ENCODE peak calls at places on chromosomes 3 and 15, in eight cellular contexts. C is lower leg skin; V is CD8-positive, alpha-beta T cell; F is coronary artery; I is OCI-LY7; T is epithelial cell of esophagus; D is cardiac muscle cell; J is psoas muscle. U is an unnamed sample.

GRCh38 chr15:52183562-52184173 is 7.5 kb downstream of the GNB5 start:
- DNase-seq in T (peak; percentile 53), V (no peak), I (peak; percentile 75), F (no peak), D (peak; percentile 61), J (no peak), C (no peak), U (peak; percentile 40)

GRCh38 chr3:67109651-67110204 is 111.6 kb downstream of the KBTBD8 start:
- DNase-seq in C (no peak), I (peak; percentile 47), V (no peak), D (peak; percentile 59), T (peak; percentile 71), J (no peak), F (no peak), U (peak; percentile 82)

GRCh38 chr15:89899951-89900567 is 6.3 kb upstream of the AP3S2 start:
- DNase-seq in C (no peak), V (no peak), J (no peak), I (no peak), F (no peak), T (no peak), D (no peak), U (no peak)

GRCh38 chr15:74399511-74400312 is 32.3 kb upstream of the CYP11A1 start:
- DNase-seq in C (no peak), V (peak; percentile 33), I (peak; percentile 69), F (no peak), T (peak; percentile 78), J (no peak), D (no peak), U (no peak)

GRCh38 chr15:73987646-73988045 is 4.4 kb downstream of the STOML1 start:
- DNase-seq in J (no peak), V (no peak), T (no peak), D (no peak), C (no peak), I (no peak), F (no peak), U (no peak)

GRCh38 chr3:15271785-15272381 is 60.5 kb downstream of the SH3BP5 start:
- DNase-seq in F (peak; percentile 80), J (peak; percentile 61), I (peak; percentile 50), D (no peak), T (no peak), C (peak; percentile 65), V (peak; percentile 72), U (no peak)

GRCh38 chr3:196322-197153 is at the start of gene CHL1:
- DNase-seq in J (peak; percentile 51), D (peak; percentile 46), C (no peak), T (no peak), V (no peak), F (no peak), I (no peak), U (no peak)

GRCh38 chr3:138348950-138349739 is 766 bp downstream of the MRAS start:
- DNase-seq in V (no peak), C (no peak), D (peak; percentile 46), F (no peak), J (peak; percentile 61), I (no peak), T (no peak), U (peak; percentile 14)

DNA sequence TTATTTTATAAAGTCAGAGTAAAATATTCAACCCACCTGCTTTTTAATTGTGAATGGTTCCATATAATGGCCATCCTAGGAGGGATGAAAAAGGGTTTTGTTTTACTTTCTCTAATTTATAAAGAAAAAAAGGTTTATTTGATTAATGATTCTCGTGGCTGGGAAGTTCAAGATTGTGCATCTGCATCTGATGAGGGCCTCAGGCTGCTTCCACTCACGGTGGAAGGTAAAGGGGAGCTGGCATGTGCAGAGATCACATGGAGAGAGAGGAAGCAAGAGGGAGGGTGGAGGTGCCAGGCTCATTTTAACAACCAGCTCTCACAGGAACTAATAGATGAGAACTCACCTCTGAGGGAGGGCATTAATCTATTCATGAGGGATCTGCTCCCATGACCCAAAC is 27.7 kb upstream of the TRA2B start:
- DNase-seq in C (no peak), J (no peak), F (no peak), V (no peak), T (no peak), D (no peak), I (no peak), U (no peak)
- H3K4me3 ChIP-seq in C (no peak overlapping the region), J (no peak overlapping the region), F (no peak overlapping the region), V (no peak overlapping the region), T (no peak overlapping the region), D (no peak overlapping the region), I (no peak overlapping the region), U (no peak overlapping the region)

GRCh38 chr3:11213810-11214450 is 58.3 kb upstream of the ATG7 start:
- DNase-seq in J (no peak), C (no peak), D (no peak), V (no peak), T (no peak), I (no peak), F (no peak), U (peak; percentile 49)

GRCh38 chr3:11214451-11214987 is 57.7 kb upstream of the ATG7 start:
- DNase-seq in F (no peak), T (no peak), D (no peak), I (no peak), V (no peak), C (no peak), J (no peak), U (no peak)

GRCh38 chr3:11212784-11213183 is 58.5 kb downstream of the HRH1 start:
- DNase-seq in V (no peak), T (no peak), D (no peak), J (no peak), I (no peak), C (no peak), F (no peak), U (no peak)

GRCh38 chr3:11212301-11212613 is 58.0 kb downstream of the HRH1 start:
- DNase-seq in D (no peak), I (no peak), J (no peak), C (no peak), V (no peak), T (peak; percentile 65), F (no peak), U (peak; percentile 60)

GRCh38 chr3:11211531-11212300 is 57.4 kb downstream of the HRH1 start:
- DNase-seq in T (no peak), D (no peak), J (no peak), I (no peak), C (no peak), F (no peak), V (no peak), U (peak; percentile 57)
- TF ChIP-seq CTCF in T (no peak), D (peak; percentile 42), J (no peak), I (no peak), C (no peak), F (no peak), V (no peak), U (peak; percentile 36)

GRCh38 chr3:112247900-112248299 is 46.1 kb downstream of the SLC9C1 start:
- DNase-seq in I (no peak), V (no peak), D (no peak), T (no peak), J (no peak), F (no peak), C (no peak), U (no peak)

DNA sequence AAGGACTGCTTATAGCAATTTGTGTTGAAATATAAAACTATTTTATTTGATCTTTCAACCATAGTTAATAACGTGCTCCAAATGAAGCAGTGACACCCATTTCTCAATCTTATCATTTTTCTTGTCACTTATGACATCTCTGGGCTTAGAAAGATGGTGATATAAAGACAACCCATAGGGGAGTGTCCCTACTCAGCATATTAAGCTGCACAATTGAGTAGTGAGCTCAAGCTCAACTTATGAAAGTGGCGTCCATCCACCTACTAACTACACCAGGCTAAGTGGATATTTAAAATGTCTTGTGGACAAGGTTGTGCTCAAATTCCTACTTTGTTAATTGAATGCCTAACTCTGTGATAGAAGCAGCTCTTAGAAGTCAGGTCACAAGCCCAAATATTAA is 46.7 kb downstream of the SLC9C1 start:
- DNase-seq in I (peak; percentile 19), T (no peak), D (no peak), F (no peak), V (no peak), J (no peak), C (no peak), U (no peak)
- H3K4me3 ChIP-seq in I (no peak overlapping the region), T (no peak overlapping the region), D (no peak overlapping the region), F (no peak overlapping the region), V (no peak overlapping the region), J (no peak overlapping the region), C (no peak overlapping the region), U (no peak overlapping the region)

DNA sequence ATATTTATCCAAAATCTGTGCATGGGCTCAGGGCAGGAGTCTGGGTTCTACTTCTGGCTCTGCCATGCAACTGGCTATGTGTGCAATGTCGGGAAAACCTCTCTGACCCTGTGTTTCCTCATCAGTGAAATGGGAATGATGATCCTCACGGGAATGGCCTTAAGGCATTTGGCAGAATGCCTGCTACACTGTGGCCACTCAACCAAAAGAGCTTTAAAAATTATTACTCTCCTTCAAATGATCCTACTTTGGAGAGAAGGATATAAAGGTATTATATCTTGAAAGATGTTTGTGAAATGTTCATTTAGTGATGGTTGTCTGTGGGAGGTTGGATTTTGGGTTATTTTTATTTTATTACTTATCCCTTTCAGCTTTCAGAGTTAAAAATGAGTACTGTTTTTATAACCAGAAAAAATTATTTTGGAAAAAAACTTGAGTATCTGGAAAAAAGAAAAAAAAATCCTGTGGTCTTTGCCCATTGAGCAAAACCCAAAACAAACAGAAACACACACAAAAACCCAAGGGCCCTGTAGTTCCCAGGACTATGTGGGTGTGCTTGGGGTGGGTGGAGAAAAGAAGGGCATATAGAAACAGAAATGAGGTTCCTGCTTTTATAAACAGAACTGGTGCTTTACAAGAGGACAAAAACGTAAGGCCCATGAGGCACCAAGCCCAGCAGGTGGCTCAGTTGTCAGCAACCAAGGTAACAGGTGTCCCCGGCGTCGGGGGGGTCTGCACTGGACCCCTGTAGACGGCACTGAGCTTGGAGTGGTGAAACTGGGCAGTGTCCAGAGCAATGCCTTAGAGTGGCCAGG is 22.0 kb downstream of the RGMA start:
- DNase-seq in C (no peak), F (no peak), I (no peak), D (no peak), T (peak; percentile 27), V (no peak), J (no peak), U (no peak)
- TF ChIP-seq CTCF in C (no peak), F (no peak), I (no peak), D (no peak), T (no peak), V (no peak), J (no peak), U (no peak)

GRCh38 chr3:109070232-109070631 is 47.7 kb downstream of the MORC1 start:
- DNase-seq in V (no peak), C (no peak), F (no peak), D (no peak), J (no peak), I (no peak), T (no peak), U (no peak)
- H3K4me3 ChIP-seq in V (no peak overlapping the region), C (no peak overlapping the region), F (no peak overlapping the region), D (no peak overlapping the region), J (no peak overlapping the region), I (no peak overlapping the region), T (no peak overlapping the region), U (no peak overlapping the region)

U was measured in fibroblast of villous mesenchyme.